ENCODE peak calls at places on chromosome 15, in six cellular contexts. One of them, this sample, is unnamed.

GRCh38 chr15:40104865-40105516 is 3.7 kb downstream of the BMF start:
- DNase-seq in mesendoderm: peak
- DNase-seq in effector CD4-positive, alpha-beta T cell: peak
- DNase-seq in naive thymus-derived CD8-positive, alpha-beta T cell: peak
- DNase-seq in fibroblast of the conjunctiva: peak
- DNase-seq in spleen: peak
- DNase-seq in this sample: peak

GRCh38 chr15:73593278-73594074 is 39.7 kb downstream of the NPTN start:
- DNase-seq in mesendoderm: no peak
- DNase-seq in spleen: no peak
- DNase-seq in fibroblast of the conjunctiva: no peak
- DNase-seq in effector CD4-positive, alpha-beta T cell: no peak
- DNase-seq in naive thymus-derived CD8-positive, alpha-beta T cell: no peak
- DNase-seq in this sample: no peak

GRCh38 chr15:35078221-35078915 is 6.7 kb downstream of the NANOGP8 start:
- DNase-seq in spleen: no peak
- DNase-seq in naive thymus-derived CD8-positive, alpha-beta T cell: peak
- DNase-seq in effector CD4-positive, alpha-beta T cell: peak
- DNase-seq in mesendoderm: peak
- DNase-seq in fibroblast of the conjunctiva: peak
- DNase-seq in this sample: no peak

GRCh38 chr15:96254168-96254567 is 76.3 kb upstream of the NR2F2 start:
- DNase-seq in naive thymus-derived CD8-positive, alpha-beta T cell: no peak
- DNase-seq in fibroblast of the conjunctiva: peak
- DNase-seq in spleen: no peak
- DNase-seq in mesendoderm: peak
- DNase-seq in effector CD4-positive, alpha-beta T cell: no peak
- DNase-seq in this sample: no peak

GRCh38 chr15:64180235-64180824 is 17.5 kb upstream of the PPIB start:
- DNase-seq in spleen: no peak
- DNase-seq in fibroblast of the conjunctiva: no peak
- DNase-seq in effector CD4-positive, alpha-beta T cell: no peak
- DNase-seq in naive thymus-derived CD8-positive, alpha-beta T cell: no peak
- DNase-seq in mesendoderm: peak
- DNase-seq in this sample: no peak

GRCh38 chr15:45199136-45199810 is 11.5 kb upstream of the SHF start:
- DNase-seq in spleen: no peak
- DNase-seq in fibroblast of the conjunctiva: no peak
- DNase-seq in naive thymus-derived CD8-positive, alpha-beta T cell: peak
- DNase-seq in mesendoderm: peak
- DNase-seq in effector CD4-positive, alpha-beta T cell: no peak
- DNase-seq in this sample: peak

GRCh38 chr15:91784973-91785709 is 68.4 kb upstream of the SLCO3A1 start:
- DNase-seq in fibroblast of the conjunctiva: no peak
- DNase-seq in effector CD4-positive, alpha-beta T cell: no peak
- DNase-seq in naive thymus-derived CD8-positive, alpha-beta T cell: no peak
- DNase-seq in spleen: no peak
- DNase-seq in mesendoderm: no peak
- DNase-seq in this sample: no peak

GRCh38 chr15:32104061-32104980 is 74.0 kb downstream of the CHRNA7 start:
- DNase-seq in effector CD4-positive, alpha-beta T cell: no peak
- DNase-seq in fibroblast of the conjunctiva: no peak
- DNase-seq in naive thymus-derived CD8-positive, alpha-beta T cell: no peak
- DNase-seq in mesendoderm: no peak
- DNase-seq in spleen: no peak
- DNase-seq in this sample: no peak

GRCh38 chr15:79073336-79073735 is 17.2 kb downstream of the RASGRF1 start:
- DNase-seq in effector CD4-positive, alpha-beta T cell: no peak
- DNase-seq in fibroblast of the conjunctiva: no peak
- DNase-seq in naive thymus-derived CD8-positive, alpha-beta T cell: no peak
- DNase-seq in mesendoderm: no peak
- DNase-seq in spleen: peak
- DNase-seq in this sample: no peak

GRCh38 chr15:53068671-53069070 is 278.5 kb upstream of the ONECUT1 start:
- DNase-seq in naive thymus-derived CD8-positive, alpha-beta T cell: no peak
- DNase-seq in spleen: no peak
- DNase-seq in mesendoderm: no peak
- DNase-seq in effector CD4-positive, alpha-beta T cell: no peak
- DNase-seq in fibroblast of the conjunctiva: no peak
- DNase-seq in this sample: no peak

GRCh38 chr15:70518201-70519003 is 245.0 kb downstream of the UACA start:
- DNase-seq in naive thymus-derived CD8-positive, alpha-beta T cell: no peak
- DNase-seq in effector CD4-positive, alpha-beta T cell: no peak
- DNase-seq in fibroblast of the conjunctiva: no peak
- DNase-seq in spleen: peak
- DNase-seq in mesendoderm: no peak
- DNase-seq in this sample: no peak

GRCh38 chr15:34650177-34650576 is 66.7 kb upstream of the GOLGA8B start:
- DNase-seq in fibroblast of the conjunctiva: no peak
- DNase-seq in spleen: no peak
- DNase-seq in effector CD4-positive, alpha-beta T cell: no peak
- DNase-seq in naive thymus-derived CD8-positive, alpha-beta T cell: no peak
- DNase-seq in mesendoderm: no peak
- DNase-seq in this sample: no peak

GRCh38 chr15:25600751-25601150 is 161.9 kb upstream of the UBE3A start:
- DNase-seq in spleen: no peak
- DNase-seq in effector CD4-positive, alpha-beta T cell: no peak
- DNase-seq in fibroblast of the conjunctiva: no peak
- DNase-seq in mesendoderm: no peak
- DNase-seq in naive thymus-derived CD8-positive, alpha-beta T cell: no peak
- DNase-seq in this sample: no peak

GRCh38 chr15:65824031-65824743 is 32.1 kb upstream of the DENND4A start:
- DNase-seq in naive thymus-derived CD8-positive, alpha-beta T cell: no peak
- DNase-seq in mesendoderm: peak
- DNase-seq in effector CD4-positive, alpha-beta T cell: no peak
- DNase-seq in spleen: no peak
- DNase-seq in fibroblast of the conjunctiva: peak
- DNase-seq in this sample: no peak

GRCh38 chr15:64144565-64145281 is 6.8 kb upstream of the SNX22 start:
- DNase-seq in naive thymus-derived CD8-positive, alpha-beta T cell: no peak
- DNase-seq in fibroblast of the conjunctiva: no peak
- DNase-seq in mesendoderm: no peak
- DNase-seq in effector CD4-positive, alpha-beta T cell: no peak
- DNase-seq in spleen: no peak
- DNase-seq in this sample: no peak

GRCh38 chr15:77682564-77682963 is 49.9 kb upstream of the LINGO1 start:
- DNase-seq in effector CD4-positive, alpha-beta T cell: no peak
- DNase-seq in mesendoderm: no peak
- DNase-seq in fibroblast of the conjunctiva: no peak
- DNase-seq in spleen: no peak
- DNase-seq in naive thymus-derived CD8-positive, alpha-beta T cell: no peak
- DNase-seq in this sample: no peak

This sample was measured in ovary.